ENCODE peak calls at places on chromosomes 2 and 18, in six cellular contexts. K is CD8-positive, alpha-beta T cell; Y is WERI-Rb-1; C is osteoblast; J is A549; L is coronary artery. U is an unnamed sample.
A peak's percentile ranks its signal among the peaks of the same experiment; 100 is the strongest.

GRCh38 chr2:7517122-7517487 is 599.9 kb downstream of the RNF144A start:
- DNase-seq in K (peak; percentile 61), Y (no peak), C (no peak), J (no peak), L (no peak), U (no peak)

GRCh38 chr2:226251661-226252060 is 548.0 kb downstream of the IRS1 start:
- DNase-seq in K (no peak), Y (no peak), C (no peak), J (no peak), L (no peak), U (no peak)

GRCh38 chr2:237919593-237919992 is 47.2 kb upstream of the UBE2F start:
- DNase-seq in K (no peak), Y (no peak), C (peak; percentile 32), J (no peak), L (no peak), U (no peak)

GRCh38 chr2:233643128-233643527 is 6.9 kb downstream of the UGT1A10 start:
- DNase-seq in K (no peak), Y (peak; percentile 13), C (peak; percentile 6), J (peak; percentile 64), L (no peak), U (no peak)

GRCh38 chr18:55268146-55268545 is 308.9 kb upstream of the CCDC68 start:
- DNase-seq in K (no peak), Y (no peak), C (no peak), J (no peak), L (no peak), U (no peak)

GRCh38 chr2:218259099-218259921 is 1.5 kb upstream of the GPBAR1 start:
- DNase-seq in K (no peak), Y (no peak), C (peak; percentile 95), J (no peak), L (peak; percentile 83), U (no peak)

GRCh38 chr18:11951390-11951851 is 29.9 kb upstream of the IMPA2 start:
- DNase-seq in K (no peak), Y (peak; percentile 26), C (no peak), J (no peak), L (no peak), U (no peak)

GRCh38 chr2:65232636-65233035 is 5.0 kb downstream of the ACTR2 start:
- DNase-seq in K (no peak), Y (no peak), C (peak; percentile 89), J (peak; percentile 26), L (no peak), U (no peak)

GRCh38 chr2:109613922-109614714 is at the start of the genes SEPTIN10 and SOWAHC:
- DNase-seq in K (peak; percentile 81), Y (peak; percentile 98), C (peak; percentile 99), J (peak; percentile 99), L (peak; percentile 98), U (peak; percentile 99)

GRCh38 chr18:34801769-34802168 is 91.7 kb downstream of the DTNA start:
- DNase-seq in K (no peak), Y (no peak), C (peak; percentile 60), J (no peak), L (no peak), U (no peak)

GRCh38 chr2:102549027-102549426 is 70.3 kb upstream of the SLC9A2 start:
- DNase-seq in K (no peak), Y (no peak), C (no peak), J (no peak), L (no peak), U (no peak)

GRCh38 chr18:2515408-2515807 is 55.9 kb downstream of the METTL4 start:
- DNase-seq in K (no peak), Y (no peak), C (peak; percentile 79), J (peak; percentile 31), L (no peak), U (no peak)

GRCh38 chr18:72768681-72769229 is 99.0 kb downstream of the NETO1 start:
- DNase-seq in K (no peak), Y (peak; percentile 39), C (no peak), J (no peak), L (no peak), U (no peak)

GRCh38 chr2:198400999-198401398 is 596.6 kb downstream of the PLCL1 start:
- DNase-seq in K (no peak), Y (no peak), C (no peak), J (no peak), L (no peak), U (no peak)

GRCh38 chr2:65320042-65320711 is 92.5 kb downstream of the ACTR2 start:
- DNase-seq in K (no peak), Y (no peak), C (peak; percentile 96), J (peak; percentile 89), L (no peak), U (no peak)

GRCh38 chr2:118508282-118508681 is 339.2 kb downstream of the EN1 start:
- DNase-seq in K (no peak), Y (no peak), C (no peak), J (no peak), L (no peak), U (no peak)

GRCh38 chr2:118505436-118505835 is 342.0 kb downstream of the EN1 start:
- DNase-seq in K (no peak), Y (no peak), C (no peak), J (no peak), L (no peak), U (no peak)

GRCh38 chr2:118510807-118511206 is 336.6 kb downstream of the EN1 start:
- DNase-seq in K (no peak), Y (no peak), C (no peak), J (no peak), L (no peak), U (no peak)

DNA sequence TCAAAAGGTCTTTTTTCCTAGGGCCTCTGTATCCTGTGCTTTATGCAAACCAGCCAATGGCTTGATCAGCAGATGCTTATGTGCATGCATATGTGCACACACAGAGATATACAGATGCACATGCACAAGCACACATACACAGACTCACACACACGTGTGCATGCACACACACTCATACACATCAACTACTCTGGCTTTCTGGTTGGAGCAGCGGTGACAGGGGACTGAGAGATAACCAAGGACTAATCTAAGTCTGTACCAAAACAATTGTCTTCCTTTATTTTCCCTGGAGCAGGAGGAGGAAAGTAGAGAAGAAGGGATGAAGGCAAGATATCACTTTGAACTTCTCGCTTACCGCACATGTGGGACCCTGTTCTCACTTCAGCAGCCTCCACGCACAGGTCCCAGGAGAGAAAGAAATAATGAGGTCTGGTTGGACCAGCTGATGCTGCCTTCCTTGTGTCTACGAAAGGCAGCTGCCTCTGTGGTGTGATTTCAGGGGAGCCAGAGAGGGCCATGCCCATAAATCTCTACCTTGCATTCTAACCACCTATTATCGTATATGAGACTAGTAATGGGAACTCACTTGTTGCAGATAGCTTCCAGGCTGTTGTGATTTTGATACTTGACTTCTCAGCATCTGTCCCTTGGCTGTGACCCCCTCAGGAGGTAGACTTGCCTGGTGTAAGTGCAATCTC is 338.0 kb downstream of the EN1 start:
- DNase-seq in K (no peak), Y (no peak), C (no peak), J (no peak), L (no peak), U (no peak)
- H3K4me3 ChIP-seq in K (no peak overlapping the region), Y (no peak overlapping the region), C (no peak overlapping the region), J (no peak overlapping the region), L (no peak overlapping the region), U (no peak overlapping the region)

DNA sequence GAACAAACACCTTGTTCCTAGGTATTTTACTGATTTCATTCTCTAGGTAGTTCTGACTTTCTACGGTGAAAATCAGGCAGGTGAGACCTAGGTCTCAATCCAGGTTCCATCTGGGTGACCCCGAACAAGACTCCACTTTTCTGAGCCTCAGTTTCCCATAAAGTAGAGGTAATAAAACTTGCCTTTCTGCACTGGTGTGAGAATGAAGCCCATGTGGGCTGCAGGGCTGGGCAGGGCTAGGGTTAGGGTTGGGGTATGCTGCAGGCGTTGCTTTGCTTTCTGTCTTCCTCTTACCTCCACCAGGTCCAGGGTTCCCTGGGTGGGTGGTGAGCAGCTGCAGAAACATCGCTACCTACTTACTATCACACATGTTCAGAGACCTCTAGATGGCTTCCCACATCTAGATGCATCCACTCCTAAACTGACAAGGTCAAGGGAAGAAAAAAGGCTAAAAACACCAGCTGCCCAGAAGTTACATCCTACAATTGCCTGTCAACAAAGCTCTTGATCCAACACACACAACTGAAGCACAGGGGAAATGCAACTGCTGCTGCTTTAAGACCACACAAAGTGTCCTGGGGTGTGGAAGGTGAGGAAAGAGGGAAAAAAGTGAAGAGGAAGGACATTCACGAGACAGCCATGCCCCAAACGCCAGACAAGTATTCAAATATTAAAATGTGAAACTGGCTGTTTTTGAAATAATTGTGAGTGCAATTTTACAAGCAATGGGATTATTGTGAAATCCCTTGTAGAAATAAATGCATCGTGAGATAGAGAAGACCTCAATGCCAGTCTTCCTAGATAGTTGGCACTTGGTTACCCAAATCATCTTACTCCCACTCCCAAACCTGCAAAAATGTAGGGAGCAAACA is 23.5 kb downstream of the MBP start:
- DNase-seq in K (peak; percentile 46), Y (no peak), C (no peak), J (no peak), L (no peak), U (no peak)
- H3K27ac ChIP-seq in K (no peak overlapping the region), Y (no peak overlapping the region), C (peak overlapping the region; percentile 81), J (no peak overlapping the region), L (peak overlapping the region; percentile 66), U (peak overlapping the region; percentile 65)

GRCh38 chr2:6421888-6422287 is 443.8 kb downstream of the CMPK2 start:
- DNase-seq in K (no peak), Y (no peak), C (no peak), J (no peak), L (no peak), U (no peak)

GRCh38 chr2:6417050-6417449 is 448.7 kb downstream of the CMPK2 start:
- DNase-seq in K (no peak), Y (no peak), C (no peak), J (no peak), L (no peak), U (no peak)

GRCh38 chr2:6421094-6421493 is 444.6 kb downstream of the CMPK2 start:
- DNase-seq in K (no peak), Y (no peak), C (no peak), J (no peak), L (no peak), U (no peak)

GRCh38 chr2:6423131-6423530 is 442.6 kb downstream of the CMPK2 start:
- DNase-seq in K (no peak), Y (no peak), C (no peak), J (no peak), L (no peak), U (no peak)

DNA sequence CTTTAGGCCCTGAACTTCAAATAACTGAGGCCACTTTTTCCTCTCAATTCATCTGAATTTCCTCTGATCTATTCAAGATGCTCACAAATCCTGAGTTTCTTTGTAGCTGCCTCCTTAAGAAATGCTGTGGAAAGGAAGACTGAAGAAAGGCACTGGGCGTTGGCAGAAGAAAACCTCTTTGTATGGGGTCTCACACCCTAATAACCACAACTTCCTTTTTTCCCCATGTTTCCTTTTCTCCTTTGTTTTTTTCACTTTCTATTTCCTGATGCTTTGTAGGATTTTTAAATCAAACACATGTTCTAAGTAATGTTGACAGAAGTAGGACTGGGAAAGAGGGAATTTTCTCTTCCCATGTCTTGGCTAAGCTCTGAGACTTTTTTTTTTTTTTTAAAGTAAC is 447.4 kb downstream of the CMPK2 start:
- DNase-seq in K (no peak), Y (no peak), C (no peak), J (no peak), L (no peak), U (no peak)
- H3K4me3 ChIP-seq in K (no peak overlapping the region), Y (no peak overlapping the region), C (no peak overlapping the region), J (no peak overlapping the region), L (no peak overlapping the region), U (no peak overlapping the region)

GRCh38 chr18:26176134-26176533 is 42.5 kb downstream of the PSMA8 start:
- DNase-seq in K (no peak), Y (no peak), C (no peak), J (no peak), L (no peak), U (no peak)

GRCh38 chr18:26175481-26175880 is 41.8 kb downstream of the PSMA8 start:
- DNase-seq in K (no peak), Y (no peak), C (no peak), J (no peak), L (no peak), U (no peak)

GRCh38 chr18:26185267-26185666 is 41.0 kb upstream of the TAF4B start:
- DNase-seq in K (no peak), Y (no peak), C (no peak), J (peak; percentile 55), L (no peak), U (no peak)

GRCh38 chr18:26181343-26181826 is 44.9 kb upstream of the TAF4B start:
- DNase-seq in K (no peak), Y (no peak), C (no peak), J (no peak), L (no peak), U (no peak)
- H3K27ac ChIP-seq in K (no peak overlapping the region), Y (no peak overlapping the region), C (no peak overlapping the region), J (no peak overlapping the region), L (no peak overlapping the region), U (no peak overlapping the region)